ENCODE peak calls at places on chromosome 18, in six cellular contexts. One of them, this sample, is unnamed.
A peak's percentile ranks its signal among the peaks of the same experiment; 100 is the strongest.

GRCh38 chr18:3345452-3345851 is 83.5 kb downstream of the MYL12B start:
- DNase-seq in IMR-90: peak; percentile 36
- DNase-seq in H1: no peak
- DNase-seq in H9: no peak
- DNase-seq in trophoblast cell: no peak
- DNase-seq in mesenchymal stem cell: no peak
- DNase-seq in this sample: no peak

GRCh38 chr18:2302628-2303516 is 268.4 kb downstream of the METTL4 start:
- DNase-seq in IMR-90: no peak
- DNase-seq in H1: no peak
- DNase-seq in H9: no peak
- DNase-seq in trophoblast cell: peak; percentile 83
- DNase-seq in mesenchymal stem cell: no peak
- DNase-seq in this sample: no peak

GRCh38 chr18:28794459-28795245 is 617.7 kb upstream of the CDH2 start:
- DNase-seq in IMR-90: peak; percentile 55
- DNase-seq in H1: no peak
- DNase-seq in H9: no peak
- DNase-seq in trophoblast cell: no peak
- DNase-seq in mesenchymal stem cell: no peak
- DNase-seq in this sample: no peak

GRCh38 chr18:43010611-43011010 is 104.9 kb downstream of the RIT2 start:
- DNase-seq in IMR-90: no peak
- DNase-seq in H1: no peak
- DNase-seq in H9: no peak
- DNase-seq in trophoblast cell: no peak
- DNase-seq in mesenchymal stem cell: no peak
- DNase-seq in this sample: no peak

GRCh38 chr18:4125939-4126250 is 329.2 kb downstream of the DLGAP1 start:
- DNase-seq in IMR-90: no peak
- DNase-seq in H1: no peak
- DNase-seq in H9: peak; percentile 40
- DNase-seq in trophoblast cell: no peak
- DNase-seq in mesenchymal stem cell: no peak
- DNase-seq in this sample: no peak

GRCh38 chr18:75297731-75298130 is 87.1 kb downstream of the TSHZ1 start:
- DNase-seq in IMR-90: no peak
- DNase-seq in H1: no peak
- DNase-seq in H9: no peak
- DNase-seq in trophoblast cell: no peak
- DNase-seq in mesenchymal stem cell: no peak
- DNase-seq in this sample: no peak

GRCh38 chr18:6054443-6054842 is 159.1 kb upstream of the TMEM200C start:
- DNase-seq in IMR-90: no peak
- DNase-seq in H1: no peak
- DNase-seq in H9: no peak
- DNase-seq in trophoblast cell: no peak
- DNase-seq in mesenchymal stem cell: no peak
- DNase-seq in this sample: no peak

GRCh38 chr18:43007365-43007764 is 108.1 kb downstream of the RIT2 start:
- DNase-seq in IMR-90: no peak
- DNase-seq in H1: no peak
- DNase-seq in H9: no peak
- DNase-seq in trophoblast cell: no peak
- DNase-seq in mesenchymal stem cell: no peak
- DNase-seq in this sample: no peak

GRCh38 chr18:59063300-59063895 is 76.3 kb upstream of the SEC11C start:
- DNase-seq in IMR-90: no peak
- DNase-seq in H1: no peak
- DNase-seq in H9: no peak
- DNase-seq in trophoblast cell: no peak
- DNase-seq in mesenchymal stem cell: peak; percentile 30
- DNase-seq in this sample: no peak

GRCh38 chr18:51251625-51252024 is 54.1 kb upstream of the MEX3C start:
- DNase-seq in IMR-90: no peak
- DNase-seq in H1: no peak
- DNase-seq in H9: no peak
- DNase-seq in trophoblast cell: no peak
- DNase-seq in mesenchymal stem cell: no peak
- DNase-seq in this sample: no peak

GRCh38 chr18:5632041-5632440 is 88.2 kb upstream of the EPB41L3 start:
- DNase-seq in IMR-90: no peak
- DNase-seq in H1: no peak
- DNase-seq in H9: no peak
- DNase-seq in trophoblast cell: peak; percentile 91
- DNase-seq in mesenchymal stem cell: no peak
- DNase-seq in this sample: no peak

GRCh38 chr18:63082661-63083531 is 236.7 kb downstream of the BCL2 start:
- DNase-seq in IMR-90: no peak
- DNase-seq in H1: no peak
- DNase-seq in H9: no peak
- DNase-seq in trophoblast cell: no peak
- DNase-seq in mesenchymal stem cell: no peak
- DNase-seq in this sample: no peak

GRCh38 chr18:64271975-64272659 is 123.2 kb upstream of the LINC00305 start:
- DNase-seq in IMR-90: no peak
- DNase-seq in H1: no peak
- DNase-seq in H9: no peak
- DNase-seq in trophoblast cell: no peak
- DNase-seq in mesenchymal stem cell: no peak
- DNase-seq in this sample: no peak

GRCh38 chr18:33583901-33584300 is 5.9 kb downstream of the ASXL3 start:
- DNase-seq in IMR-90: no peak
- DNase-seq in H1: no peak
- DNase-seq in H9: no peak
- DNase-seq in trophoblast cell: no peak
- DNase-seq in mesenchymal stem cell: no peak
- DNase-seq in this sample: no peak

GRCh38 chr18:62497171-62497783 is 25.5 kb upstream of the ZCCHC2 start:
- DNase-seq in IMR-90: no peak
- DNase-seq in H1: no peak
- DNase-seq in H9: no peak
- DNase-seq in trophoblast cell: no peak
- DNase-seq in mesenchymal stem cell: no peak
- DNase-seq in this sample: no peak

DNA sequence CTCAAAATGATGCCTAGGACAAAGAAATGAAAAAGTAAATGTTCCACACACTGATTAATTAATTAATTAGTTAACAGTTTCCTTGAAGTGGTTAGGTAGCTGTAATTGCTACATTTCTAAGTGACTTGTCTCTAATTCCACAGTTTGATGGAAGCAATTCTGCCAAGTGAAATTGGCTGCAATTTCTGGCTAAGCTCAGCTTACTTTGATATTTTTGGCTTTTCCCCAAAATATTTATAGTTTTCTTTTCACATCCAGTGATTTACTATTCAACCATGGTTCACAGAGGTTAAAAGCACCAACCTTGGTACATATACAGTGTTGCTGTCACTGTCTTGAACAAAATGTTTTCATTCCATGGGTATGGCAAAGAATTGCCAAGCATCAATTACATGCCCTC is 459.5 kb upstream of the CDH20 start:
- DNase-seq in IMR-90: no peak
- DNase-seq in H1: no peak
- DNase-seq in H9: no peak
- DNase-seq in trophoblast cell: no peak
- DNase-seq in mesenchymal stem cell: no peak
- DNase-seq in this sample: no peak
- H3K4me1 ChIP-seq in IMR-90: no peaks in the 10 kb centered on the region
- H3K4me1 ChIP-seq in H1: no peaks in the 10 kb centered on the region
- H3K4me1 ChIP-seq in H9: peaks cover 4% of the 10 kb centered on the region
- H3K4me1 ChIP-seq in trophoblast cell: no peaks in the 10 kb centered on the region
- H3K4me1 ChIP-seq in mesenchymal stem cell: no peaks in the 10 kb centered on the region
- H3K4me1 ChIP-seq in this sample: no peaks in the 10 kb centered on the region

GRCh38 chr18:31931163-31931885 is 11.6 kb downstream of the TRAPPC8 start:
- DNase-seq in IMR-90: peak; percentile 26
- DNase-seq in H1: no peak
- DNase-seq in H9: no peak
- DNase-seq in trophoblast cell: no peak
- DNase-seq in mesenchymal stem cell: no peak
- DNase-seq in this sample: no peak

GRCh38 chr18:31929273-31929672 is 13.7 kb downstream of the TRAPPC8 start:
- DNase-seq in IMR-90: no peak
- DNase-seq in H1: no peak
- DNase-seq in H9: no peak
- DNase-seq in trophoblast cell: peak; percentile 7
- DNase-seq in mesenchymal stem cell: no peak
- DNase-seq in this sample: no peak

GRCh38 chr18:31931886-31932240 is 11.1 kb downstream of the TRAPPC8 start:
- DNase-seq in IMR-90: no peak
- DNase-seq in H1: no peak
- DNase-seq in H9: no peak
- DNase-seq in trophoblast cell: no peak
- DNase-seq in mesenchymal stem cell: no peak
- DNase-seq in this sample: no peak
- H4K91ac ChIP-seq in IMR-90: no peak overlapping the region
- H4K91ac ChIP-seq in H1: no peak overlapping the region
- H4K91ac ChIP-seq in H9: no peak overlapping the region
- H4K91ac ChIP-seq in trophoblast cell: no peak overlapping the region
- H4K91ac ChIP-seq in mesenchymal stem cell: no peak overlapping the region
- H4K91ac ChIP-seq in this sample: no peak overlapping the region

GRCh38 chr18:49044898-49045297 is 94.1 kb upstream of the SMAD7 start:
- DNase-seq in IMR-90: no peak
- DNase-seq in H1: no peak
- DNase-seq in H9: no peak
- DNase-seq in trophoblast cell: no peak
- DNase-seq in mesenchymal stem cell: no peak
- DNase-seq in this sample: no peak
- H3K4me1 ChIP-seq in IMR-90: peaks cover 13% of the 10 kb centered on the region
- H3K4me1 ChIP-seq in H1: peaks cover 7% of the 10 kb centered on the region
- H3K4me1 ChIP-seq in H9: peaks cover 3% of the 10 kb centered on the region
- H3K4me1 ChIP-seq in trophoblast cell: no peaks in the 10 kb centered on the region
- H3K4me1 ChIP-seq in mesenchymal stem cell: peaks cover 9% of the 10 kb centered on the region
- H3K4me1 ChIP-seq in this sample: peaks cover 3% of the 10 kb centered on the region

DNA sequence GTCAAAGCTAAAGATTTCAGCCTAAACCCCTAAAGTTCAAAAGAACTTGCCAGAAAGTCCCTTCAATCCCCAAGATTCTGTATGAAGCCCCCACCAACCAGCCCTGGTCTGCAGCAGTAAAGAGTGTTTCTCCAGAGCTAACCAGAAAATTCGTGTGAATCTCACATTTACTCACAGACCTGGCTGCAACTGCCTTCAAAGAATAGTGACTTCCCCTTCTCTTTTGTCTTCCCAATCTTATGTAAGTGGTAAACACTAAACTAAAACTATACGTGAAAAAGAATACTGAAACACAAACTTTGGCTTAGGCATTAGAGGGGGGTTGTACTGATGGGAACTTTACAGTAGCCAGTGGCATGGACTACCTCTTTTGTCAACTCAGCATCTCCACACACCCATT is 50.6 kb upstream of the SETBP1 start:
- DNase-seq in IMR-90: no peak
- DNase-seq in H1: no peak
- DNase-seq in H9: no peak
- DNase-seq in trophoblast cell: no peak
- DNase-seq in mesenchymal stem cell: no peak
- DNase-seq in this sample: no peak
- H4K91ac ChIP-seq in IMR-90: no peak overlapping the region
- H4K91ac ChIP-seq in H1: no peak overlapping the region
- H4K91ac ChIP-seq in H9: no peak overlapping the region
- H4K91ac ChIP-seq in trophoblast cell: no peak overlapping the region
- H4K91ac ChIP-seq in mesenchymal stem cell: no peak overlapping the region
- H4K91ac ChIP-seq in this sample: no peak overlapping the region

GRCh38 chr18:65936678-65937077 is 185.9 kb downstream of the CDH7 start:
- DNase-seq in IMR-90: no peak
- DNase-seq in H1: no peak
- DNase-seq in H9: no peak
- DNase-seq in trophoblast cell: no peak
- DNase-seq in mesenchymal stem cell: no peak
- DNase-seq in this sample: no peak
- H3K4me1 ChIP-seq in IMR-90: no peaks in the 10 kb centered on the region
- H3K4me1 ChIP-seq in H1: no peaks in the 10 kb centered on the region
- H3K4me1 ChIP-seq in H9: peaks cover 4% of the 10 kb centered on the region
- H3K4me1 ChIP-seq in trophoblast cell: no peaks in the 10 kb centered on the region
- H3K4me1 ChIP-seq in mesenchymal stem cell: no peaks in the 10 kb centered on the region
- H3K4me1 ChIP-seq in this sample: no peaks in the 10 kb centered on the region

GRCh38 chr18:79479761-79480161 is 84.0 kb downstream of the NFATC1 start:
- DNase-seq in IMR-90: no peak
- DNase-seq in H1: no peak
- DNase-seq in H9: no peak
- DNase-seq in trophoblast cell: no peak
- DNase-seq in mesenchymal stem cell: no peak
- DNase-seq in this sample: no peak

GRCh38 chr18:79480171-79480981 is 84.6 kb downstream of the NFATC1 start:
- DNase-seq in IMR-90: no peak
- DNase-seq in H1: no peak
- DNase-seq in H9: no peak
- DNase-seq in trophoblast cell: peak; percentile 40
- DNase-seq in mesenchymal stem cell: no peak
- DNase-seq in this sample: no peak

GRCh38 chr18:79478484-79479113 is 82.9 kb downstream of the NFATC1 start:
- DNase-seq in IMR-90: no peak
- DNase-seq in H1: no peak
- DNase-seq in H9: no peak
- DNase-seq in trophoblast cell: no peak
- DNase-seq in mesenchymal stem cell: no peak
- DNase-seq in this sample: no peak

GRCh38 chr18:79477711-79478483 is 82.2 kb downstream of the NFATC1 start:
- DNase-seq in IMR-90: no peak
- DNase-seq in H1: no peak
- DNase-seq in H9: no peak
- DNase-seq in trophoblast cell: no peak
- DNase-seq in mesenchymal stem cell: no peak
- DNase-seq in this sample: no peak

GRCh38 chr18:79479114-79479760 is 83.5 kb downstream of the NFATC1 start:
- DNase-seq in IMR-90: no peak
- DNase-seq in H1: no peak
- DNase-seq in H9: no peak
- DNase-seq in trophoblast cell: peak; percentile 45
- DNase-seq in mesenchymal stem cell: no peak
- DNase-seq in this sample: no peak
- H4K91ac ChIP-seq in IMR-90: no peak overlapping the region
- H4K91ac ChIP-seq in H1: no peak overlapping the region
- H4K91ac ChIP-seq in H9: no peak overlapping the region
- H4K91ac ChIP-seq in trophoblast cell: no peak overlapping the region
- H4K91ac ChIP-seq in mesenchymal stem cell: no peak overlapping the region
- H4K91ac ChIP-seq in this sample: no peak overlapping the region

GRCh38 chr18:77110400-77110799 is 22.2 kb downstream of the MBP start:
- DNase-seq in IMR-90: no peak
- DNase-seq in H1: peak; percentile 45
- DNase-seq in H9: no peak
- DNase-seq in trophoblast cell: no peak
- DNase-seq in mesenchymal stem cell: no peak
- DNase-seq in this sample: no peak
- H3K4me1 ChIP-seq in IMR-90: peaks cover 28% of the 10 kb centered on the region
- H3K4me1 ChIP-seq in H1: no peaks in the 10 kb centered on the region
- H3K4me1 ChIP-seq in H9: peaks cover 6% of the 10 kb centered on the region
- H3K4me1 ChIP-seq in trophoblast cell: peaks cover 10% of the 10 kb centered on the region
- H3K4me1 ChIP-seq in mesenchymal stem cell: peaks cover 31% of the 10 kb centered on the region
- H3K4me1 ChIP-seq in this sample: peaks cover 5% of the 10 kb centered on the region

This sample was measured in neuronal stem cell.